ENCODE peak calls at places on chromosomes 4 and X, in six cellular contexts. H is endothelial cell of umbilical vein, E is NCI-H1092, G is T-helper 17 cell, C is head of caudate nucleus, K is fibroblast of mammary gland. Q is an unnamed sample.
A peak's percentile ranks its signal among the peaks of the same experiment; 100 is the strongest.

GRCh38 chr4:518569-519083 is 19.6 kb downstream of the PIGG start:
- DNase-seq in H (no peak), E (no peak), G (no peak), C (no peak), K (no peak), Q (no peak)

GRCh38 chrX:107935200-107935599 is 47.0 kb downstream of the TEX13B start:
- DNase-seq in H (peak; percentile 9), E (no peak), G (no peak), C (peak; percentile 10), K (peak; percentile 79), Q (no peak)

GRCh38 chr4:153113061-153113837 is 91.0 kb upstream of the TRIM2 start:
- DNase-seq in H (no peak), E (no peak), G (no peak), C (no peak), K (peak; percentile 50), Q (no peak)

GRCh38 chrX:20067709-20068315 is 48.9 kb downstream of the MAP7D2 start:
- DNase-seq in H (peak; percentile 80), E (peak; percentile 77), G (no peak), C (no peak), K (peak; percentile 90), Q (peak; percentile 12)

GRCh38 chr4:115851918-115852766 is 738.7 kb upstream of the NDST4 start:
- DNase-seq in H (no peak), E (peak; percentile 37), G (no peak), C (no peak), K (peak; percentile 22), Q (no peak)

GRCh38 chr4:89837385-89837995 is 529 bp upstream of the SNCA start:
- DNase-seq in H (peak; percentile 79), E (peak; percentile 34), G (no peak), C (peak; percentile 34), K (peak; percentile 18), Q (peak; percentile 33)

GRCh38 chr4:8414377-8414776 is 26.1 kb downstream of the ACOX3 start:
- DNase-seq in H (no peak), E (no peak), G (peak; percentile 33), C (no peak), K (no peak), Q (no peak)

GRCh38 chr4:76680934-76681333 is 217.0 kb downstream of the SOWAHB start:
- DNase-seq in H (no peak), E (no peak), G (no peak), C (no peak), K (no peak), Q (no peak)

GRCh38 chr4:82360298-82361177 is 13.3 kb downstream of the HNRNPD start:
- DNase-seq in H (peak; percentile 58), E (no peak), G (no peak), C (no peak), K (peak; percentile 39), Q (no peak)

GRCh38 chr4:142238589-142238988 is 602.2 kb downstream of the IL15 start:
- DNase-seq in H (no peak), E (no peak), G (no peak), C (no peak), K (peak; percentile 71), Q (no peak)

GRCh38 chr4:138235419-138235952 is 6.7 kb downstream of the SLC7A11 start:
- DNase-seq in H (peak; percentile 96), E (no peak), G (no peak), C (no peak), K (peak; percentile 83), Q (no peak)

GRCh38 chrX:47637546-47638195 is 7.9 kb upstream of the CFP start:
- DNase-seq in H (peak; percentile 86), E (no peak), G (no peak), C (peak; percentile 45), K (no peak), Q (no peak)

GRCh38 chrX:101206471-101206870 is 13.1 kb upstream of the DRP2 start:
- DNase-seq in H (peak; percentile 52), E (no peak), G (no peak), C (no peak), K (peak; percentile 64), Q (peak; percentile 10)

GRCh38 chrX:131271274-131271673 is 17.8 kb downstream of the IGSF1 start:
- DNase-seq in H (no peak), E (no peak), G (no peak), C (no peak), K (no peak), Q (no peak)

GRCh38 chr4:110639207-110640092 is 16.6 kb upstream of the PITX2 start:
- DNase-seq in H (no peak), E (no peak), G (no peak), C (no peak), K (no peak), Q (no peak)

GRCh38 chr4:101597204-101597603 is 193.3 kb upstream of the BANK1 start:
- DNase-seq in H (no peak), E (no peak), G (peak; percentile 11), C (no peak), K (peak; percentile 10), Q (no peak)

GRCh38 chrX:9369802-9370291 is 95.0 kb upstream of the TBL1X start:
- DNase-seq in H (no peak), E (no peak), G (no peak), C (no peak), K (no peak), Q (no peak)

GRCh38 chr4:31701256-31701655 is 981.1 kb downstream of the PCDH7 start:
- DNase-seq in H (no peak), E (no peak), G (no peak), C (no peak), K (no peak), Q (no peak)

GRCh38 chrX:10579753-10580060 is 40.7 kb downstream of the MID1 start:
- DNase-seq in H (peak; percentile 84), E (no peak), G (no peak), C (no peak), K (peak; percentile 66), Q (no peak)

GRCh38 chrX:17595456-17596035 is 141.7 kb upstream of the SCML1 start:
- DNase-seq in H (peak; percentile 85), E (no peak), G (no peak), C (no peak), K (peak; percentile 63), Q (no peak)

GRCh38 chrX:18286322-18286831 is 65.7 kb upstream of the BEND2 start:
- DNase-seq in H (no peak), E (no peak), G (no peak), C (no peak), K (no peak), Q (no peak)

GRCh38 chrX:48489892-48490291 is 13.9 kb downstream of the FTSJ1 start:
- DNase-seq in H (no peak), E (no peak), G (no peak), C (no peak), K (no peak), Q (no peak)

GRCh38 chr4:16253127-16253960 is 27.1 kb upstream of the TAPT1 start:
- DNase-seq in H (no peak), E (no peak), G (no peak), C (no peak), K (peak; percentile 91), Q (no peak)

GRCh38 chr4:182062458-182062857 is 180.7 kb upstream of the TENM3 start:
- DNase-seq in H (no peak), E (no peak), G (no peak), C (no peak), K (no peak), Q (no peak)

GRCh38 chrX:152897216-152898144 is at the start of gene ZNF185:
- DNase-seq in H (peak; percentile 54), E (no peak), G (no peak), C (no peak), K (no peak), Q (no peak)